ENCODE peak calls at places on chromosomes 3 and 15, in five cellular contexts. K is psoas muscle, I is right atrium auricular region, W is A673, Z is tibial nerve. E is an unnamed sample.

GRCh38 chr3:113274959-113275556 is 63.7 kb downstream of the BOC start:
- DNase-seq in K (no peak), I (no peak), W (no peak), Z (no peak), E (no peak)

GRCh38 chr3:38453914-38454178 is 156 bp downstream of the ACVR2B start:
- DNase-seq in K (no peak), I (no peak), W (no peak), Z (no peak), E (no peak)

GRCh38 chr15:43277901-43278300 is 11.2 kb upstream of the TGM5 start:
- DNase-seq in K (no peak), I (no peak), W (no peak), Z (no peak), E (no peak)

GRCh38 chr3:81929697-81930096 is 168.3 kb upstream of the GBE1 start:
- DNase-seq in K (no peak), I (no peak), W (no peak), Z (no peak), E (no peak)

GRCh38 chr3:120659834-120660233 is 22.2 kb downstream of the HGD start:
- DNase-seq in K (no peak), I (no peak), W (no peak), Z (no peak), E (no peak)

GRCh38 chr3:119149484-119149883 is 3.5 kb downstream of the TEX55 start:
- DNase-seq in K (no peak), I (no peak), W (no peak), Z (no peak), E (no peak)

GRCh38 chr15:23069496-23070166 is 30.3 kb upstream of the TUBGCP5 start:
- DNase-seq in K (no peak), I (no peak), W (no peak), Z (no peak), E (no peak)

GRCh38 chr3:113968986-113969385 is 21.2 kb downstream of the ZDHHC23 start:
- DNase-seq in K (no peak), I (no peak), W (peak; percentile 40), Z (no peak), E (no peak)

GRCh38 chr15:25470230-25470629 is 31.4 kb upstream of the UBE3A start:
- DNase-seq in K (no peak), I (no peak), W (no peak), Z (no peak), E (no peak)

GRCh38 chr3:133124511-133124910 is 86.3 kb downstream of the TMEM108 start:
- DNase-seq in K (no peak), I (no peak), W (no peak), Z (no peak), E (no peak)

GRCh38 chr15:54288049-54288448 is 309.8 kb downstream of the UNC13C start:
- DNase-seq in K (no peak), I (no peak), W (no peak), Z (no peak), E (no peak)

GRCh38 chr3:191476053-191476787 is 15.3 kb downstream of the PYDC2 start:
- DNase-seq in K (no peak), I (no peak), W (no peak), Z (no peak), E (no peak)

GRCh38 chr3:567488-568173 is 371.1 kb downstream of the CHL1 start:
- DNase-seq in K (no peak), I (no peak), W (no peak), Z (no peak), E (no peak)

GRCh38 chr3:140440446-140440845 is 237.4 kb upstream of the TRIM42 start:
- DNase-seq in K (no peak), I (no peak), W (no peak), Z (no peak), E (no peak)

GRCh38 chr3:58345457-58345856 is 12.8 kb downstream of the PXK start:
- DNase-seq in K (no peak), I (no peak), W (no peak), Z (no peak), E (no peak)

GRCh38 chr3:10244004-10244403 is 4.3 kb upstream of the TATDN2 start:
- DNase-seq in K (no peak), I (no peak), W (no peak), Z (no peak), E (no peak)

GRCh38 chr3:170075425-170076091 is 37.8 kb downstream of the GPR160 start:
- DNase-seq in K (no peak), I (no peak), W (no peak), Z (no peak), E (no peak)

GRCh38 chr3:107206141-107206540 is 171.1 kb upstream of the CCDC54 start:
- DNase-seq in K (no peak), I (no peak), W (peak; percentile 67), Z (no peak), E (no peak)

GRCh38 chr3:167740961-167741587 is 5.6 kb downstream of the SERPINI1 start:
- DNase-seq in K (no peak), I (no peak), W (peak; percentile 47), Z (no peak), E (no peak)

GRCh38 chr15:53520867-53521525 is 238.5 kb downstream of the WDR72 start:
- DNase-seq in K (no peak), I (no peak), W (no peak), Z (no peak), E (no peak)

GRCh38 chr3:123258811-123259420 is 57.2 kb downstream of the SEC22A start:
- DNase-seq in K (no peak), I (no peak), W (peak; percentile 80), Z (no peak), E (no peak)

GRCh38 chr3:150786791-150787190 is 23.8 kb upstream of the SIAH2 start:
- DNase-seq in K (no peak), I (no peak), W (no peak), Z (no peak), E (no peak)

GRCh38 chr3:156687023-156687422 is 12.6 kb downstream of the TIPARP start:
- DNase-seq in K (no peak), I (no peak), W (no peak), Z (no peak), E (no peak)

GRCh38 chr3:158107508-158108095 is 1.4 kb upstream of the SHOX2 start:
- DNase-seq in K (no peak), I (no peak), W (no peak), Z (no peak), E (no peak)

GRCh38 chr3:158109804-158110657 is at the start of gene RSRC1:
- DNase-seq in K (peak; percentile 91), I (peak; percentile 89), W (peak; percentile 93), Z (peak; percentile 66), E (peak; percentile 96)

GRCh38 chr3:158110658-158111018 is 749 bp downstream of the RSRC1 start:
- DNase-seq in K (no peak), I (no peak), W (no peak), Z (no peak), E (no peak)

GRCh38 chr3:158108596-158108995 is 1.3 kb upstream of the RSRC1 start:
- DNase-seq in K (no peak), I (no peak), W (no peak), Z (no peak), E (no peak)

DNA sequence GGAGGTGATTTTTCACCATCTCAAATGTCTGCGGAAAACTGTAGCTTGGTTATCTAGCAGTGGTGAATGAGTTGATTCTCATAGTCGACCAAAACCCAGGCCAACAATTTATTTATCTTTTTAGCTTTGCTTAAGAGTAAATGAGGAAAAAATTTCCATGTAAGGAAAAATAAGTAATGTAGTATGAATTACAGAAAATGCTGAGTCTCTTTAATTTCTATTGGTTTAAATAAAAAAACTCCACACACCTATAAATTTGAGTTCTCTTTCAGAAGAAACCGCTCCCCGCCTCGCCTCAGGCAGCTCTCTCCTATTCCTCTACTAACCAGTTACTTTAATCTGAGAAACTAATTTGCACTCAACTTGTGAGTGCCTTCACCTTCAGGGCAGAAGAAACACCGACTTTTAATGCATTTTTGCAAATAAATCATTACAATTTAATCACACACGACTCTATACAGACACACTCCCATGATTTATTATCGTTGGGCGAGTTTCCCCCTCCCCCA is 540 bp upstream of the RSRC1 start:
- DNase-seq in K (no peak), I (no peak), W (no peak), Z (no peak), E (no peak)
- H3K4me3 ChIP-seq in K (peak overlapping the region; percentile 80), I (peak overlapping the region; percentile 88), W (peak overlapping the region; percentile 64), Z (peak overlapping the region; percentile 83), E (peak overlapping the region; percentile 95)

DNA sequence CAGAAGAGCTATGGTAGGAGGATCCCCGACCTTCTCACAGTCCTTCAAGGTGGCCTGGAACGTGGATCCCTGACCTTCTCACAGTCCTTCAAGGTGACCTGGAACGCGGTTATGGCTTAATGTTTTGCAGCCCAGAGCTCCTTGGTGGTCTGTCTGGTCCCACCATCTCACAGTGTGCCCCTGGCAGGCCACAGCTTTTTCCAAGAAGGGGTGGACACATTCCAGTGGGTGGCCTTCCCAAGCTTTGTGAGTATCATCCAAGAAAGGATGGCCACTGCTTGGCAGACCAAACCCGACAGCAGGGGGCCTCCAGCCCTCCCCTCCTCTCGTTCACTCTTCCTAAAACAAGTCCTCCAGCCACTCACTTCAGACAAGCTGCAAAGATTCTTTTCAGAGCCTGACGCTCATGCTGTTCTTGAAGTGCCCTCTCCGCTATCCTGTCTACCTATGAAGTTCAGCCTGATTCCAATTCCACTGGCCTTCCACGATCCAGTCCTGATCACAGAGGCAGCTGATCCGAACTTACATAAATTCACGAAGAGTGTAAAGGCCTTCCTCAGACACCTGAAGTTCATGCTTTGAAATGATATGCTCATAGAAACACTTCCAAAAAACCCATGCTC is 4.2 kb downstream of the ADAMTS17 start:
- DNase-seq in K (no peak), I (peak; percentile 55), W (no peak), Z (no peak), E (no peak)
- TF ChIP-seq CTCF in K (no peak), I (no peak), W (no peak), Z (no peak), E (no peak)

GRCh38 chr15:62749036-62749435 is 293.5 kb upstream of the TPM1 start:
- DNase-seq in K (no peak), I (no peak), W (peak; percentile 43), Z (no peak), E (no peak)
- H3K27ac ChIP-seq in K (no peak overlapping the region), I (no peak overlapping the region), W (no peak overlapping the region), Z (no peak overlapping the region), E (no peak overlapping the region)

GRCh38 chr3:126083913-126084514 is at the start of gene SLC41A3:
- DNase-seq in K (peak; percentile 93), I (peak; percentile 83), W (peak; percentile 82), Z (peak; percentile 80), E (peak; percentile 97)

GRCh38 chr3:126083511-126083912 is 412 bp downstream of the SLC41A3 start:
- DNase-seq in K (no peak), I (no peak), W (peak; percentile 43), Z (no peak), E (peak; percentile 91)

GRCh38 chr3:126083138-126083445 is 832 bp downstream of the SLC41A3 start:
- DNase-seq in K (no peak), I (no peak), W (no peak), Z (no peak), E (no peak)

GRCh38 chr3:126081618-126082333 is 2.1 kb downstream of the SLC41A3 start:
- DNase-seq in K (peak; percentile 96), I (no peak), W (peak; percentile 73), Z (no peak), E (no peak)

GRCh38 chr3:126082334-126083137 is 1.4 kb downstream of the SLC41A3 start:
- DNase-seq in K (no peak), I (no peak), W (no peak), Z (no peak), E (no peak)
- H3K4me3 ChIP-seq in K (peak overlapping the region; percentile 83), I (no peak overlapping the region), W (peak overlapping the region; percentile 66), Z (peak overlapping the region; percentile 88), E (no peak overlapping the region)

E was measured in spleen.